ENCODE peak calls at places on chromosomes 2 and 18, in six cellular contexts. Y, Z, X, R, M and Q are unnamed samples.

GRCh38 chr18:58870130-58870529 is 5.5 kb downstream of the ZNF532 start:
- DNase-seq in M (no peak), R (peak), Z (no peak), Y (peak), X (no peak), Q (peak)

GRCh38 chr2:16318474-16319195 is 347.0 kb downstream of the CYRIA start:
- DNase-seq in Y (no peak), R (no peak), M (no peak), Z (no peak), X (no peak), Q (no peak)

GRCh38 chr18:50277935-50278334 is 3.4 kb downstream of the MBD1 start:
- DNase-seq in Z (peak), R (peak), Y (peak), M (no peak), X (no peak), Q (peak)

GRCh38 chr2:70094171-70094977 is 7.1 kb downstream of the PCBP1 start:
- DNase-seq in R (no peak), Z (no peak), M (no peak), Y (peak), X (peak), Q (no peak)

GRCh38 chr2:56801770-56802169 is 618.0 kb downstream of the CCDC85A start:
- DNase-seq in X (no peak), Z (no peak), Y (no peak), R (no peak), M (no peak), Q (no peak)

GRCh38 chr2:204024503-204024902 is 87.9 kb downstream of the ICOS start:
- DNase-seq in R (peak), M (no peak), Y (peak), Z (peak), X (peak), Q (peak)

GRCh38 chr2:26861610-26862224 is 13.8 kb downstream of the DPYSL5 start:
- DNase-seq in Z (no peak), M (no peak), X (no peak), Y (no peak), R (no peak), Q (no peak)

GRCh38 chr18:79634593-79634992 is 45.0 kb upstream of the CTDP1 start:
- DNase-seq in M (no peak), Y (no peak), Z (no peak), X (no peak), R (no peak), Q (no peak)

GRCh38 chr18:73670046-73670445 is 477.6 kb downstream of the FBXO15 start:
- DNase-seq in Z (no peak), M (no peak), Y (no peak), X (no peak), R (no peak), Q (no peak)

GRCh38 chr2:173299764-173300163 is 54.9 kb upstream of the CDCA7 start:
- DNase-seq in X (no peak), R (no peak), Z (no peak), M (no peak), Y (no peak), Q (no peak)

GRCh38 chr2:109172556-109173105 is 43.6 kb downstream of the SH3RF3 start:
- DNase-seq in X (no peak), M (no peak), R (no peak), Y (peak), Z (no peak), Q (peak)

GRCh38 chr18:3703732-3704176 is 253.8 kb downstream of the TGIF1 start:
- DNase-seq in M (no peak), Y (peak), X (peak), Z (peak), R (peak), Q (peak)

GRCh38 chr18:12165038-12165768 is 71.6 kb downstream of the ANKRD62 start:
- DNase-seq in Y (no peak), Z (no peak), M (no peak), X (no peak), R (no peak), Q (no peak)

GRCh38 chr2:173550143-173550542 is 195.5 kb downstream of the CDCA7 start:
- DNase-seq in Z (peak), R (peak), Y (peak), X (no peak), M (no peak), Q (peak)

GRCh38 chr2:132521321-132521720 is 104.7 kb downstream of the GPR39 start:
- DNase-seq in Y (peak), X (no peak), Z (no peak), M (no peak), R (no peak), Q (peak)

GRCh38 chr2:234469251-234469845 is 27.5 kb downstream of the ARL4C start:
- DNase-seq in Z (peak), M (no peak), Y (peak), R (no peak), X (no peak), Q (no peak)

GRCh38 chr2:124836415-124836814 is 811.3 kb downstream of the CNTNAP5 start:
- DNase-seq in M (no peak), X (no peak), Y (peak), R (peak), Z (no peak), Q (no peak)

GRCh38 chr2:134461511-134461910 is 207.6 kb downstream of the MGAT5 start:
- DNase-seq in Z (peak), R (peak), M (no peak), X (no peak), Y (peak), Q (peak)

GRCh38 chr18:12393998-12394397 is 13.7 kb upstream of the PRELID3A start:
- DNase-seq in X (no peak), R (no peak), Y (no peak), M (no peak), Z (peak), Q (no peak)

GRCh38 chr18:74936343-74936742 is 272.6 kb downstream of the PTGR3 start:
- DNase-seq in Z (no peak), Y (no peak), X (no peak), M (no peak), R (no peak), Q (no peak)

GRCh38 chr18:55586841-55587240 is 1.2 kb downstream of the TCF4 start:
- DNase-seq in Z (no peak), X (peak), Y (peak), M (no peak), R (peak), Q (peak)

GRCh38 chr2:26344581-26345283 is 1.2 kb upstream of the SELENOI start:
- DNase-seq in M (no peak), R (peak), Z (peak), Y (peak), X (no peak), Q (peak)

GRCh38 chr2:112001942-112002341 is 53.1 kb upstream of the TMEM87B start:
- DNase-seq in R (no peak), M (no peak), Z (peak), Y (no peak), X (no peak), Q (no peak)

GRCh38 chr2:195562624-195563566 is 94.1 kb upstream of the SLC39A10 start:
- DNase-seq in Z (no peak), Y (peak), X (peak), R (no peak), M (no peak), Q (peak)

GRCh38 chr2:167127135-167127534 is 238.9 kb downstream of the XIRP2 start:
- DNase-seq in R (peak), Y (peak), M (no peak), X (peak), Z (peak), Q (peak)

GRCh38 chr2:70985283-70985688 is 6.9 kb downstream of the ANKRD53 start:
- DNase-seq in M (no peak), R (no peak), Z (no peak), Y (no peak), X (no peak), Q (no peak)

GRCh38 chr2:227703280-227703732 is 14.5 kb downstream of the SLC19A3 start:
- DNase-seq in M (no peak), Z (peak), Y (peak), R (peak), X (no peak), Q (peak)

GRCh38 chr2:11320698-11321492 is 23.5 kb downstream of the ROCK2 start:
- DNase-seq in M (no peak), Z (no peak), Y (no peak), R (no peak), X (no peak), Q (peak)
- TF ChIP-seq CTCF in M (no peak), Z (no peak), Y (peak), R (no peak), X (peak), Q (peak)

DNA sequence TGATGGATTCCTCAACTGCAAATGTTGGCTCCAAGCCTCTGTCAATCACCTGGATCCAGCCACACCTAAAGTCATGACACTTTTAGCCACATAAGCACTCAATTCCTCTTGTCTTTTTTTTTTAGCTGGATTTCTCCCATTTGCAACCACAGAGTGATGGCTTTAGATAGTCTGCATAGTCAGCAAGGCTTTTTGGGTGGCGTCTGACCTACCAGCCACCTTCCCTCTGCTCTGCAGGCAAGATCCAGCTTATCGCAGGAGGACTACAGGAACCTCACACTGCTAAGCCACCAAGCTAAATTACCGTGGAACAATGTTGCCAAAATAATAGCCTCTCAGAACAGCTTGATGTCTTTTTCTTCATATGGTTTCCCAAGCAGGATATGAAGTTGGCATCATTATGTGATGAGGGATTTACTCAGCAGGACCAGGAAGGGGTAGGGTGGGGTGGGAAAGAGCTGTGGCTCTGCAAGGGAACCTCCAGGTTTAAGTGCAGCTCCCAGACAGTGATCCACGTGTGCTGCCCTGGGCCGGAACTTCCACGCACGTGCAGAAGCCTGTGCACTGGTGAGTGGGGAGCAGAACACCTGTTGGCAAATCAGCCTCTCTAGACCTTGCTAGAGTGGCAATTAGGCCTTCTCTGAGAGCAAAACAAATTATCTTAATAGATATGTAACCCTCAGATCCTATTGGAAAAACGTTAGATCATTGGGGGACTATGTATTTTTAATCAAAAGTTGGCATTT is 170.6 kb upstream of the NCK2 start:
- DNase-seq in X (no peak), Z (no peak), Y (no peak), M (no peak), R (no peak), Q (no peak)
- H3K4me3 ChIP-seq in X (no peak), Z (no peak), Y (no peak), M (no peak), R (no peak), Q (no peak)

GRCh38 chr2:216773072-216773471 is 77.7 kb upstream of the IGFBP5 start:
- DNase-seq in X (no peak), Y (no peak), Z (no peak), M (no peak), R (no peak), Q (no peak)

GRCh38 chr2:216774620-216775019 is 79.3 kb upstream of the IGFBP5 start:
- DNase-seq in Z (no peak), X (no peak), Y (peak), R (peak), M (no peak), Q (peak)

GRCh38 chr2:216774180-216774579 is 78.8 kb upstream of the IGFBP5 start:
- DNase-seq in Z (no peak), X (no peak), R (no peak), M (no peak), Y (no peak), Q (no peak)

GRCh38 chr2:216776076-216776726 is 80.9 kb upstream of the IGFBP5 start:
- DNase-seq in Z (no peak), M (no peak), R (no peak), X (no peak), Y (no peak), Q (peak)

DNA sequence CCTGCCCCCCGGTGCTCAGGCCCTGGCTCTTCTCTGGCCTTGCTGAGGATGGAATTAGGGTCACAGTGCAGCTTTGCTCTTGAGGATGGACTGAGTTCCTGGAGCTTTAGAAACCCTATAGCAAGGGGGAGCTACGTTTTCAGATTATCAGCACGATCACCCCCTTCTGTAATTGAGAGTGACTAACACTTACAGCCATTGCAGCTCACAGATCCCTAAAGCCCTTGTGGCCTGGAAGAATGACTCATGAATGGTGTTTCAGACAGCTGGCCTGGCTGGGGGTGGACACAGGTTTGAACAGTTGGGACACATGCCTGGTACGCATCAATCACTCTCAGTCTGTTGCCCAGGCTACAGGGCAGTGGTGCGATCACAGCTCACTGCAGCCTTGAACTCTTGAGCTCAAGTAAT is 79.7 kb upstream of the IGFBP5 start:
- DNase-seq in R (peak), X (no peak), M (no peak), Y (peak), Z (peak), Q (peak)
- TF ChIP-seq CTCF in R (no peak), X (no peak), M (no peak), Y (peak), Z (no peak), Q (peak)

GRCh38 chr2:170742896-170743529 is 27.2 kb upstream of the ERICH2 start:
- DNase-seq in X (no peak), M (no peak), Y (no peak), Z (no peak), R (no peak), Q (no peak)

GRCh38 chr2:170743530-170744239 is 26.5 kb upstream of the ERICH2 start:
- DNase-seq in X (no peak), Y (no peak), M (no peak), R (no peak), Z (no peak), Q (no peak)

GRCh38 chr2:170745263-170745662 is 24.9 kb upstream of the ERICH2 start:
- DNase-seq in M (no peak), Z (no peak), Y (no peak), R (no peak), X (no peak), Q (no peak)

GRCh38 chr2:170742000-170742399 is 26.9 kb downstream of the SP5 start:
- DNase-seq in Y (no peak), M (no peak), Z (no peak), X (no peak), R (no peak), Q (no peak)

DNA sequence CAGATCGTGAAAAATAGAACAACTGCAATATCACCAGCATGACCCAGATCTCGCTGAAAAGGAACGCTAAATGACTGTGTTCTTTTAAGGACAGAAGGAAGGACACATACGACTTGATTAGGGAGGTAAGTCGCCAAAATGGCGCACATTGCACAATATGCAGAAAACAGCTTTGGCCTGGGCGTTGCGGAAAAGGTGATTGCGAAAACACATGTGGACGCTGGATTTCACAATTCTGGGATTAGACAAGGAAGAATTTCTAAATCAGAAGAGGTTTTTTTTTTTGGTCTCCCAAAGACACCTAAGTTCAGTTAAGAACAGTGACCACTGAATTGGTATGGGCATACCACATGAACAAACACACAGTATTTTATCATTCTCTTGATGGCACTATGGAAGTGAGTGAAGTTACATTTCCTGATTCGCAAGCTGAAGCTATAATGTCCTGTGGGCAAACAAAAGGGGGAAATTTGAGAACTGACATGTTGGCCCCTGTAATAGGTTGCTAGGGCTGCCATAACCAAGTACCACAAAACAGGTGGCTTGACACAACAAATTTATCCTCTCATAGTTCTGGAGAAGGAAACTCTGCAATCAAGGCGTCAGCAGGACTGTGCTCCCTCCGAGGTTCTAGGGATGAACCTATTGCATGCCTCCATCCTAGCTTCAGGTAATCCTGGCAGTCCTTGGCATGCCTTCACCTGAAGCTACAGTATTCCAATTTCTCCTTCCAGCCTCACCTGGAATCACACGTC is 25.8 kb upstream of the ERICH2 start:
- DNase-seq in M (no peak), Z (peak), X (no peak), R (peak), Y (no peak), Q (no peak)
- H3K4me3 ChIP-seq in M (no peak), Z (no peak), X (no peak), R (no peak), Y (no peak), Q (no peak)

GRCh38 chr2:10346929-10347558 is 44.3 kb downstream of the HPCAL1 start:
- DNase-seq in R (no peak), X (no peak), Y (peak), Z (no peak), M (no peak), Q (no peak)
- TF ChIP-seq CTCF in R (no peak), X (no peak), Y (peak), Z (no peak), M (no peak), Q (no peak)

GRCh38 chr18:13640266-13640860 is 86.0 kb downstream of the FAM210A start:
- DNase-seq in Z (no peak), Y (no peak), R (no peak), X (no peak), M (no peak), Q (no peak)

GRCh38 chr18:13645093-13645492 is 81.3 kb downstream of the FAM210A start:
- DNase-seq in R (no peak), M (no peak), X (no peak), Y (no peak), Z (no peak), Q (no peak)

GRCh38 chr18:13643261-13643671 is 83.1 kb downstream of the FAM210A start:
- DNase-seq in Y (no peak), X (no peak), M (no peak), R (no peak), Z (no peak), Q (no peak)

GRCh38 chr18:13641551-13642439 is 84.6 kb downstream of the FAM210A start:
- DNase-seq in Y (no peak), X (no peak), Z (no peak), R (peak), M (no peak), Q (peak)

DNA sequence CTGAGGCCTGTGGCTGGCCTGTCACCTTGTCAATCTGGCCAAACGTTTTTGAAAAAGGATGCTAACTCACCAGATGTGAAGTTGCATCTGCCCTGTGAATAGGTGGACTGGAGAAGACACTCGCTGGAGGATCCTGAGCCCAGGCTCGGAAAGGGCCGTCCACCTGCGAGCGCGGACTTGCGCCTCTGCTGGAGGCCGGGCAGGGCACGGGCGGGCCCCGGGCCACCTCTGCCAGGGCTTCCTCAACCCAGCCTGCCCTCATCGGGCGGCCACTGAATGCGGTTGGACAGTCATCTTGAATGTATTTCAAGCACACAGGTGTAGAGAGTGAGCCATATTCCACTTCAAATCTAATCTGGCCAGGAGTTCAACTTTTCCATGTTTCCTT is 83.9 kb downstream of the FAM210A start:
- DNase-seq in R (no peak), M (no peak), Y (no peak), X (no peak), Z (no peak), Q (no peak)
- H3K4me3 ChIP-seq in R (no peak), M (no peak), Y (no peak), X (no peak), Z (no peak), Q (no peak)

GRCh38 chr18:77103181-77103875 is 29.3 kb downstream of the MBP start:
- DNase-seq in Z (no peak), M (no peak), R (peak), Y (peak), X (no peak), Q (peak)

GRCh38 chr18:77100751-77101355 is 31.7 kb downstream of the MBP start:
- DNase-seq in R (no peak), X (no peak), Z (peak), Y (no peak), M (peak), Q (no peak)

GRCh38 chr18:77102246-77103040 is 30.1 kb downstream of the MBP start:
- DNase-seq in R (peak), X (peak), M (no peak), Z (peak), Y (peak), Q (peak)

GRCh38 chr18:77099501-77100370 is 32.8 kb downstream of the MBP start:
- DNase-seq in Y (no peak), X (peak), Z (no peak), R (no peak), M (peak), Q (no peak)

GRCh38 chr18:77101410-77102245 is 31.0 kb downstream of the MBP start:
- DNase-seq in X (peak), R (peak), Z (peak), Y (peak), M (peak), Q (peak)
- TF ChIP-seq CTCF in X (no peak), R (no peak), Z (no peak), Y (no peak), M (no peak), Q (peak)

DNA sequence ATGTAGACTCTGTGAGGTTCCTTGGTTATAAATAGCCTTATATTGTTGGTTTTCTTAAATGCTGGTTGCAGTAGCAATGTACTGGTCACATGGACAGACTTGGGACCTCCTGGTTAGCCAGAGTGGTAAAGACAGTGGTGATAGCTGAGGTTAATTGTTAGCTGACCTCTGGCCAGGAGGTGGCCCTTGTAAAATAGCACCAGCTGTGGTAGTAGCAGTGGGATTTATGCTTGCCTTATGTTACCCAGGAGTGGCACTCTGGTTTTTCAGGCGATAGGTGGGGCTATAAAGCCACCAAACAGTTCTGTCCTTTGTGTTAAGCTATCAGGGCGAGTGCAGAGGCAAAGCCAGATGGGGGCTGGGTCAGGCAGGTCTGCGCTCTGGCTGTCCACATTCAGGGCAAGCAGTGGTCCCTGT is 94.8 kb upstream of the SRD5A2 start:
- DNase-seq in Z (no peak), X (no peak), Y (no peak), R (no peak), M (no peak), Q (no peak)
- H3K4me3 ChIP-seq in Z (no peak), X (no peak), Y (no peak), R (no peak), M (no peak), Q (no peak)